ENCODE peak calls at places on chromosomes 12 and 14, in seven cellular contexts. One of them, this sample, is unnamed.

GRCh38 chr12:48782457-48783395 is 6.2 kb downstream of the ADCY6 start:
- DNase-seq in GM04503: no peak
- DNase-seq in psoas muscle: no peak
- DNase-seq in activated CD4-positive, alpha-beta T cell treated with anti-CD3 and anti-CD28 coated beads, Interleukin-2, amount 50 U/mL, for 4 hours: no peak
- DNase-seq in CD4-positive, CD25-positive, alpha-beta regulatory T cell: no peak
- DNase-seq in NCI-H2081: no peak
- DNase-seq in colonic mucosa: no peak
- DNase-seq in this sample: no peak

GRCh38 chr12:110135806-110136205 is 11.6 kb downstream of the IFT81 start:
- DNase-seq in GM04503: no peak
- DNase-seq in CD4-positive, CD25-positive, alpha-beta regulatory T cell: no peak
- DNase-seq in psoas muscle: no peak
- DNase-seq in colonic mucosa: no peak
- DNase-seq in NCI-H2081: no peak
- DNase-seq in activated CD4-positive, alpha-beta T cell treated with anti-CD3 and anti-CD28 coated beads, Interleukin-2, amount 50 U/mL, for 4 hours: no peak
- DNase-seq in this sample: no peak

GRCh38 chr14:52781629-52782028 is 9.8 kb downstream of the GNPNAT1 start:
- DNase-seq in CD4-positive, CD25-positive, alpha-beta regulatory T cell: no peak
- DNase-seq in NCI-H2081: no peak
- DNase-seq in GM04503: no peak
- DNase-seq in activated CD4-positive, alpha-beta T cell treated with anti-CD3 and anti-CD28 coated beads, Interleukin-2, amount 50 U/mL, for 4 hours: no peak
- DNase-seq in colonic mucosa: no peak
- DNase-seq in psoas muscle: no peak
- DNase-seq in this sample: no peak

GRCh38 chr14:105117710-105118385 is 50.7 kb downstream of the JAG2 start:
- DNase-seq in colonic mucosa: no peak
- DNase-seq in activated CD4-positive, alpha-beta T cell treated with anti-CD3 and anti-CD28 coated beads, Interleukin-2, amount 50 U/mL, for 4 hours: no peak
- DNase-seq in GM04503: no peak
- DNase-seq in CD4-positive, CD25-positive, alpha-beta regulatory T cell: no peak
- DNase-seq in psoas muscle: no peak
- DNase-seq in NCI-H2081: no peak
- DNase-seq in this sample: no peak

GRCh38 chr14:92215579-92215978 is 93.8 kb downstream of the CPSF2 start:
- DNase-seq in CD4-positive, CD25-positive, alpha-beta regulatory T cell: no peak
- DNase-seq in activated CD4-positive, alpha-beta T cell treated with anti-CD3 and anti-CD28 coated beads, Interleukin-2, amount 50 U/mL, for 4 hours: no peak
- DNase-seq in GM04503: no peak
- DNase-seq in NCI-H2081: no peak
- DNase-seq in colonic mucosa: no peak
- DNase-seq in psoas muscle: no peak
- DNase-seq in this sample: no peak

GRCh38 chr14:65255583-65256443 is 153.5 kb upstream of the MAX start:
- DNase-seq in colonic mucosa: peak; percentile 94
- DNase-seq in NCI-H2081: no peak
- DNase-seq in activated CD4-positive, alpha-beta T cell treated with anti-CD3 and anti-CD28 coated beads, Interleukin-2, amount 50 U/mL, for 4 hours: no peak
- DNase-seq in CD4-positive, CD25-positive, alpha-beta regulatory T cell: no peak
- DNase-seq in GM04503: no peak
- DNase-seq in psoas muscle: no peak
- DNase-seq in this sample: peak; percentile 76

GRCh38 chr14:54566410-54567223 is at the start of gene SAMD4A:
- DNase-seq in psoas muscle: peak; percentile 79
- DNase-seq in activated CD4-positive, alpha-beta T cell treated with anti-CD3 and anti-CD28 coated beads, Interleukin-2, amount 50 U/mL, for 4 hours: peak; percentile 62
- DNase-seq in colonic mucosa: peak; percentile 77
- DNase-seq in NCI-H2081: peak; percentile 39
- DNase-seq in CD4-positive, CD25-positive, alpha-beta regulatory T cell: peak; percentile 61
- DNase-seq in GM04503: no peak
- DNase-seq in this sample: peak; percentile 75

GRCh38 chr12:111638576-111638975 is 39.5 kb upstream of the ATXN2 start:
- DNase-seq in GM04503: no peak
- DNase-seq in colonic mucosa: no peak
- DNase-seq in NCI-H2081: no peak
- DNase-seq in CD4-positive, CD25-positive, alpha-beta regulatory T cell: no peak
- DNase-seq in psoas muscle: no peak
- DNase-seq in activated CD4-positive, alpha-beta T cell treated with anti-CD3 and anti-CD28 coated beads, Interleukin-2, amount 50 U/mL, for 4 hours: no peak
- DNase-seq in this sample: no peak

GRCh38 chr12:130764475-130765185 is 48.5 kb upstream of the RIMBP2 start:
- DNase-seq in colonic mucosa: no peak
- DNase-seq in activated CD4-positive, alpha-beta T cell treated with anti-CD3 and anti-CD28 coated beads, Interleukin-2, amount 50 U/mL, for 4 hours: no peak
- DNase-seq in psoas muscle: no peak
- DNase-seq in NCI-H2081: no peak
- DNase-seq in GM04503: no peak
- DNase-seq in CD4-positive, CD25-positive, alpha-beta regulatory T cell: peak; percentile 29
- DNase-seq in this sample: no peak

GRCh38 chr12:51395283-51396230 is 4.4 kb upstream of the GALNT6 start:
- DNase-seq in NCI-H2081: no peak
- DNase-seq in CD4-positive, CD25-positive, alpha-beta regulatory T cell: no peak
- DNase-seq in GM04503: no peak
- DNase-seq in activated CD4-positive, alpha-beta T cell treated with anti-CD3 and anti-CD28 coated beads, Interleukin-2, amount 50 U/mL, for 4 hours: no peak
- DNase-seq in colonic mucosa: no peak
- DNase-seq in psoas muscle: no peak
- DNase-seq in this sample: no peak

GRCh38 chr12:7959278-7960063 is 23.5 kb upstream of the SLC2A3 start:
- DNase-seq in NCI-H2081: no peak
- DNase-seq in CD4-positive, CD25-positive, alpha-beta regulatory T cell: peak; percentile 25
- DNase-seq in GM04503: no peak
- DNase-seq in colonic mucosa: peak; percentile 31
- DNase-seq in psoas muscle: no peak
- DNase-seq in activated CD4-positive, alpha-beta T cell treated with anti-CD3 and anti-CD28 coated beads, Interleukin-2, amount 50 U/mL, for 4 hours: no peak
- DNase-seq in this sample: no peak

GRCh38 chr12:89542912-89543592 is 17.2 kb upstream of the POC1B start:
- DNase-seq in GM04503: peak; percentile 39
- DNase-seq in psoas muscle: peak; percentile 31
- DNase-seq in colonic mucosa: peak; percentile 81
- DNase-seq in CD4-positive, CD25-positive, alpha-beta regulatory T cell: peak; percentile 73
- DNase-seq in activated CD4-positive, alpha-beta T cell treated with anti-CD3 and anti-CD28 coated beads, Interleukin-2, amount 50 U/mL, for 4 hours: peak; percentile 57
- DNase-seq in NCI-H2081: peak; percentile 77
- DNase-seq in this sample: peak; percentile 78

GRCh38 chr12:113899844-113900471 is 66.2 kb downstream of the RBM19 start:
- DNase-seq in CD4-positive, CD25-positive, alpha-beta regulatory T cell: no peak
- DNase-seq in activated CD4-positive, alpha-beta T cell treated with anti-CD3 and anti-CD28 coated beads, Interleukin-2, amount 50 U/mL, for 4 hours: no peak
- DNase-seq in NCI-H2081: peak; percentile 55
- DNase-seq in GM04503: no peak
- DNase-seq in psoas muscle: no peak
- DNase-seq in colonic mucosa: no peak
- DNase-seq in this sample: peak; percentile 68

GRCh38 chr14:105144231-105144665 is 24.3 kb downstream of the JAG2 start:
- DNase-seq in activated CD4-positive, alpha-beta T cell treated with anti-CD3 and anti-CD28 coated beads, Interleukin-2, amount 50 U/mL, for 4 hours: no peak
- DNase-seq in colonic mucosa: no peak
- DNase-seq in NCI-H2081: no peak
- DNase-seq in GM04503: no peak
- DNase-seq in psoas muscle: no peak
- DNase-seq in CD4-positive, CD25-positive, alpha-beta regulatory T cell: no peak
- DNase-seq in this sample: no peak

GRCh38 chr12:10226740-10227139 is 14.1 kb downstream of the GABARAPL1 start:
- DNase-seq in GM04503: no peak
- DNase-seq in NCI-H2081: no peak
- DNase-seq in activated CD4-positive, alpha-beta T cell treated with anti-CD3 and anti-CD28 coated beads, Interleukin-2, amount 50 U/mL, for 4 hours: no peak
- DNase-seq in psoas muscle: no peak
- DNase-seq in CD4-positive, CD25-positive, alpha-beta regulatory T cell: no peak
- DNase-seq in colonic mucosa: no peak
- DNase-seq in this sample: no peak

GRCh38 chr12:64526859-64527258 is 74.9 kb downstream of the TBK1 start:
- DNase-seq in GM04503: no peak
- DNase-seq in NCI-H2081: no peak
- DNase-seq in CD4-positive, CD25-positive, alpha-beta regulatory T cell: no peak
- DNase-seq in colonic mucosa: no peak
- DNase-seq in activated CD4-positive, alpha-beta T cell treated with anti-CD3 and anti-CD28 coated beads, Interleukin-2, amount 50 U/mL, for 4 hours: no peak
- DNase-seq in psoas muscle: no peak
- DNase-seq in this sample: no peak

GRCh38 chr14:91654836-91655235 is 77.0 kb downstream of the CATSPERB start:
- DNase-seq in colonic mucosa: no peak
- DNase-seq in psoas muscle: no peak
- DNase-seq in GM04503: no peak
- DNase-seq in NCI-H2081: no peak
- DNase-seq in activated CD4-positive, alpha-beta T cell treated with anti-CD3 and anti-CD28 coated beads, Interleukin-2, amount 50 U/mL, for 4 hours: no peak
- DNase-seq in CD4-positive, CD25-positive, alpha-beta regulatory T cell: no peak
- DNase-seq in this sample: no peak

GRCh38 chr12:97854477-97854876 is 391.9 kb downstream of the RMST start:
- DNase-seq in activated CD4-positive, alpha-beta T cell treated with anti-CD3 and anti-CD28 coated beads, Interleukin-2, amount 50 U/mL, for 4 hours: no peak
- DNase-seq in GM04503: no peak
- DNase-seq in colonic mucosa: no peak
- DNase-seq in CD4-positive, CD25-positive, alpha-beta regulatory T cell: no peak
- DNase-seq in psoas muscle: no peak
- DNase-seq in NCI-H2081: no peak
- DNase-seq in this sample: no peak

GRCh38 chr12:14771651-14772137 is 31.6 kb downstream of the WBP11 start:
- DNase-seq in GM04503: no peak
- DNase-seq in NCI-H2081: no peak
- DNase-seq in psoas muscle: no peak
- DNase-seq in colonic mucosa: no peak
- DNase-seq in CD4-positive, CD25-positive, alpha-beta regulatory T cell: peak; percentile 63
- DNase-seq in activated CD4-positive, alpha-beta T cell treated with anti-CD3 and anti-CD28 coated beads, Interleukin-2, amount 50 U/mL, for 4 hours: peak; percentile 29
- DNase-seq in this sample: no peak

GRCh38 chr14:55832122-55832911 is 252.3 kb downstream of the KTN1 start:
- DNase-seq in GM04503: no peak
- DNase-seq in psoas muscle: no peak
- DNase-seq in colonic mucosa: peak; percentile 70
- DNase-seq in activated CD4-positive, alpha-beta T cell treated with anti-CD3 and anti-CD28 coated beads, Interleukin-2, amount 50 U/mL, for 4 hours: no peak
- DNase-seq in CD4-positive, CD25-positive, alpha-beta regulatory T cell: no peak
- DNase-seq in NCI-H2081: no peak
- DNase-seq in this sample: peak; percentile 19

GRCh38 chr14:51552768-51553426 is 98.8 kb upstream of the FRMD6 start:
- DNase-seq in CD4-positive, CD25-positive, alpha-beta regulatory T cell: no peak
- DNase-seq in activated CD4-positive, alpha-beta T cell treated with anti-CD3 and anti-CD28 coated beads, Interleukin-2, amount 50 U/mL, for 4 hours: no peak
- DNase-seq in colonic mucosa: no peak
- DNase-seq in GM04503: no peak
- DNase-seq in NCI-H2081: peak; percentile 34
- DNase-seq in psoas muscle: peak; percentile 11
- DNase-seq in this sample: peak; percentile 15

GRCh38 chr12:114744696-114745095 is 60.7 kb upstream of the TBX3 start:
- DNase-seq in activated CD4-positive, alpha-beta T cell treated with anti-CD3 and anti-CD28 coated beads, Interleukin-2, amount 50 U/mL, for 4 hours: no peak
- DNase-seq in NCI-H2081: no peak
- DNase-seq in CD4-positive, CD25-positive, alpha-beta regulatory T cell: no peak
- DNase-seq in GM04503: no peak
- DNase-seq in psoas muscle: no peak
- DNase-seq in colonic mucosa: peak; percentile 23
- DNase-seq in this sample: no peak

GRCh38 chr14:34364201-34364600 is 97.8 kb downstream of the SPTSSA start:
- DNase-seq in psoas muscle: no peak
- DNase-seq in GM04503: no peak
- DNase-seq in NCI-H2081: no peak
- DNase-seq in activated CD4-positive, alpha-beta T cell treated with anti-CD3 and anti-CD28 coated beads, Interleukin-2, amount 50 U/mL, for 4 hours: no peak
- DNase-seq in colonic mucosa: no peak
- DNase-seq in CD4-positive, CD25-positive, alpha-beta regulatory T cell: no peak
- DNase-seq in this sample: no peak

GRCh38 chr12:96424601-96425000 is 24.4 kb upstream of the CDK17 start:
- DNase-seq in colonic mucosa: no peak
- DNase-seq in GM04503: no peak
- DNase-seq in NCI-H2081: no peak
- DNase-seq in CD4-positive, CD25-positive, alpha-beta regulatory T cell: no peak
- DNase-seq in psoas muscle: no peak
- DNase-seq in activated CD4-positive, alpha-beta T cell treated with anti-CD3 and anti-CD28 coated beads, Interleukin-2, amount 50 U/mL, for 4 hours: no peak
- DNase-seq in this sample: no peak

GRCh38 chr14:68549966-68550705 is 242.7 kb downstream of the ZFP36L1 start:
- DNase-seq in CD4-positive, CD25-positive, alpha-beta regulatory T cell: no peak
- DNase-seq in activated CD4-positive, alpha-beta T cell treated with anti-CD3 and anti-CD28 coated beads, Interleukin-2, amount 50 U/mL, for 4 hours: no peak
- DNase-seq in GM04503: no peak
- DNase-seq in NCI-H2081: no peak
- DNase-seq in psoas muscle: no peak
- DNase-seq in colonic mucosa: no peak
- DNase-seq in this sample: no peak

GRCh38 chr12:70254846-70255245 is 11.6 kb downstream of the CNOT2 start:
- DNase-seq in CD4-positive, CD25-positive, alpha-beta regulatory T cell: no peak
- DNase-seq in NCI-H2081: no peak
- DNase-seq in psoas muscle: no peak
- DNase-seq in GM04503: no peak
- DNase-seq in colonic mucosa: no peak
- DNase-seq in activated CD4-positive, alpha-beta T cell treated with anti-CD3 and anti-CD28 coated beads, Interleukin-2, amount 50 U/mL, for 4 hours: no peak
- DNase-seq in this sample: no peak

GRCh38 chr12:64610092-64610659 is at the start of gene RASSF3:
- DNase-seq in NCI-H2081: peak; percentile 67
- DNase-seq in GM04503: no peak
- DNase-seq in colonic mucosa: peak; percentile 81
- DNase-seq in psoas muscle: peak; percentile 70
- DNase-seq in CD4-positive, CD25-positive, alpha-beta regulatory T cell: peak; percentile 70
- DNase-seq in activated CD4-positive, alpha-beta T cell treated with anti-CD3 and anti-CD28 coated beads, Interleukin-2, amount 50 U/mL, for 4 hours: peak; percentile 47
- DNase-seq in this sample: peak; percentile 71

GRCh38 chr12:108638141-108638823 is 4.6 kb upstream of the SELPLG start:
- DNase-seq in activated CD4-positive, alpha-beta T cell treated with anti-CD3 and anti-CD28 coated beads, Interleukin-2, amount 50 U/mL, for 4 hours: no peak
- DNase-seq in psoas muscle: no peak
- DNase-seq in CD4-positive, CD25-positive, alpha-beta regulatory T cell: no peak
- DNase-seq in NCI-H2081: no peak
- DNase-seq in colonic mucosa: no peak
- DNase-seq in GM04503: no peak
- DNase-seq in this sample: no peak

GRCh38 chr14:99755629-99756603 is 37.3 kb upstream of the EML1 start:
- DNase-seq in psoas muscle: peak; percentile 93
- DNase-seq in CD4-positive, CD25-positive, alpha-beta regulatory T cell: no peak
- DNase-seq in colonic mucosa: peak; percentile 64
- DNase-seq in GM04503: peak; percentile 78
- DNase-seq in NCI-H2081: no peak
- DNase-seq in activated CD4-positive, alpha-beta T cell treated with anti-CD3 and anti-CD28 coated beads, Interleukin-2, amount 50 U/mL, for 4 hours: no peak
- DNase-seq in this sample: peak; percentile 85

GRCh38 chr12:115158816-115159215 is 474.8 kb upstream of the TBX3 start:
- DNase-seq in CD4-positive, CD25-positive, alpha-beta regulatory T cell: no peak
- DNase-seq in psoas muscle: no peak
- DNase-seq in NCI-H2081: no peak
- DNase-seq in colonic mucosa: no peak
- DNase-seq in activated CD4-positive, alpha-beta T cell treated with anti-CD3 and anti-CD28 coated beads, Interleukin-2, amount 50 U/mL, for 4 hours: no peak
- DNase-seq in GM04503: no peak
- DNase-seq in this sample: no peak

GRCh38 chr12:116376354-116377193 is 99.1 kb upstream of the MED13L start:
- DNase-seq in CD4-positive, CD25-positive, alpha-beta regulatory T cell: no peak
- DNase-seq in GM04503: peak; percentile 59
- DNase-seq in colonic mucosa: no peak
- DNase-seq in psoas muscle: no peak
- DNase-seq in NCI-H2081: peak; percentile 54
- DNase-seq in activated CD4-positive, alpha-beta T cell treated with anti-CD3 and anti-CD28 coated beads, Interleukin-2, amount 50 U/mL, for 4 hours: no peak
- DNase-seq in this sample: no peak

GRCh38 chr12:88267630-88268029 is 125.5 kb downstream of the TMTC3 start:
- DNase-seq in colonic mucosa: no peak
- DNase-seq in NCI-H2081: no peak
- DNase-seq in CD4-positive, CD25-positive, alpha-beta regulatory T cell: no peak
- DNase-seq in GM04503: no peak
- DNase-seq in activated CD4-positive, alpha-beta T cell treated with anti-CD3 and anti-CD28 coated beads, Interleukin-2, amount 50 U/mL, for 4 hours: no peak
- DNase-seq in psoas muscle: no peak
- DNase-seq in this sample: no peak

GRCh38 chr14:91036741-91037469 is 23.5 kb downstream of the RPS6KA5 start:
- DNase-seq in activated CD4-positive, alpha-beta T cell treated with anti-CD3 and anti-CD28 coated beads, Interleukin-2, amount 50 U/mL, for 4 hours: no peak
- DNase-seq in psoas muscle: no peak
- DNase-seq in CD4-positive, CD25-positive, alpha-beta regulatory T cell: no peak
- DNase-seq in GM04503: no peak
- DNase-seq in colonic mucosa: no peak
- DNase-seq in NCI-H2081: no peak
- DNase-seq in this sample: no peak

GRCh38 chr12:59491877-59492276 is 104.0 kb upstream of the SLC16A7 start:
- DNase-seq in psoas muscle: no peak
- DNase-seq in CD4-positive, CD25-positive, alpha-beta regulatory T cell: no peak
- DNase-seq in activated CD4-positive, alpha-beta T cell treated with anti-CD3 and anti-CD28 coated beads, Interleukin-2, amount 50 U/mL, for 4 hours: no peak
- DNase-seq in colonic mucosa: no peak
- DNase-seq in GM04503: no peak
- DNase-seq in NCI-H2081: no peak
- DNase-seq in this sample: no peak

GRCh38 chr14:31161274-31161673 is 46.3 kb downstream of the HECTD1 start:
- DNase-seq in psoas muscle: no peak
- DNase-seq in GM04503: no peak
- DNase-seq in colonic mucosa: no peak
- DNase-seq in NCI-H2081: no peak
- DNase-seq in activated CD4-positive, alpha-beta T cell treated with anti-CD3 and anti-CD28 coated beads, Interleukin-2, amount 50 U/mL, for 4 hours: no peak
- DNase-seq in CD4-positive, CD25-positive, alpha-beta regulatory T cell: no peak
- DNase-seq in this sample: no peak

GRCh38 chr12:116551952-116552749 is 7.0 kb upstream of the MAP1LC3B2 start:
- DNase-seq in GM04503: no peak
- DNase-seq in colonic mucosa: no peak
- DNase-seq in activated CD4-positive, alpha-beta T cell treated with anti-CD3 and anti-CD28 coated beads, Interleukin-2, amount 50 U/mL, for 4 hours: no peak
- DNase-seq in psoas muscle: no peak
- DNase-seq in NCI-H2081: no peak
- DNase-seq in CD4-positive, CD25-positive, alpha-beta regulatory T cell: no peak
- DNase-seq in this sample: no peak

GRCh38 chr14:105316968-105317498 is 2.5 kb downstream of the PACS2 start:
- DNase-seq in CD4-positive, CD25-positive, alpha-beta regulatory T cell: no peak
- DNase-seq in GM04503: no peak
- DNase-seq in activated CD4-positive, alpha-beta T cell treated with anti-CD3 and anti-CD28 coated beads, Interleukin-2, amount 50 U/mL, for 4 hours: no peak
- DNase-seq in psoas muscle: no peak
- DNase-seq in NCI-H2081: no peak
- DNase-seq in colonic mucosa: no peak
- DNase-seq in this sample: no peak

GRCh38 chr12:94340568-94340967 is 119.1 kb downstream of the CEP83 start:
- DNase-seq in activated CD4-positive, alpha-beta T cell treated with anti-CD3 and anti-CD28 coated beads, Interleukin-2, amount 50 U/mL, for 4 hours: no peak
- DNase-seq in psoas muscle: no peak
- DNase-seq in NCI-H2081: no peak
- DNase-seq in CD4-positive, CD25-positive, alpha-beta regulatory T cell: no peak
- DNase-seq in GM04503: no peak
- DNase-seq in colonic mucosa: peak; percentile 46
- DNase-seq in this sample: no peak

This sample was measured in body of pancreas.